ENCODE peak calls at places on chromosome 15, in ten cellular contexts. One of them, this sample, is unnamed.

GRCh38 chr15:38941399-38941953 is 376.9 kb upstream of the RASGRP1 start:
- DNase-seq in hepatic stellate cell: no peak
- DNase-seq in HTR-8/SVneo: peak
- DNase-seq in HS-27A: peak
- DNase-seq in stimulated activated naive CD8-positive, alpha-beta T cell treated with anti-CD3 and anti-CD28 coated beads, Interleukin-15, amount 100 ng/mL, for 72 hours: no peak
- DNase-seq in NCI-H460: no peak
- DNase-seq in pulmonary artery endothelial cell: no peak
- DNase-seq in left ventricle myocardium inferior: no peak
- DNase-seq in activated T-cell treated with anti-CD3 and anti-CD28 coated beads for 48 hours: no peak
- DNase-seq in T follicular helper cell: no peak
- DNase-seq in this sample: no peak

GRCh38 chr15:29936353-29937049 is 114.2 kb upstream of the TJP1 start:
- DNase-seq in HTR-8/SVneo: no peak
- DNase-seq in NCI-H460: no peak
- DNase-seq in left ventricle myocardium inferior: no peak
- DNase-seq in hepatic stellate cell: no peak
- DNase-seq in stimulated activated naive CD8-positive, alpha-beta T cell treated with anti-CD3 and anti-CD28 coated beads, Interleukin-15, amount 100 ng/mL, for 72 hours: no peak
- DNase-seq in pulmonary artery endothelial cell: no peak
- DNase-seq in T follicular helper cell: no peak
- DNase-seq in HS-27A: no peak
- DNase-seq in activated T-cell treated with anti-CD3 and anti-CD28 coated beads for 48 hours: no peak
- DNase-seq in this sample: no peak

GRCh38 chr15:89533861-89534544 is 37.6 kb upstream of the RHCG start:
- DNase-seq in T follicular helper cell: no peak
- DNase-seq in stimulated activated naive CD8-positive, alpha-beta T cell treated with anti-CD3 and anti-CD28 coated beads, Interleukin-15, amount 100 ng/mL, for 72 hours: no peak
- DNase-seq in NCI-H460: no peak
- DNase-seq in HS-27A: no peak
- DNase-seq in pulmonary artery endothelial cell: no peak
- DNase-seq in left ventricle myocardium inferior: no peak
- DNase-seq in HTR-8/SVneo: no peak
- DNase-seq in hepatic stellate cell: no peak
- DNase-seq in activated T-cell treated with anti-CD3 and anti-CD28 coated beads for 48 hours: no peak
- DNase-seq in this sample: no peak

GRCh38 chr15:70912187-70912586 is 19.6 kb downstream of the LRRC49 start:
- DNase-seq in NCI-H460: no peak
- DNase-seq in hepatic stellate cell: no peak
- DNase-seq in activated T-cell treated with anti-CD3 and anti-CD28 coated beads for 48 hours: no peak
- DNase-seq in HS-27A: no peak
- DNase-seq in pulmonary artery endothelial cell: no peak
- DNase-seq in left ventricle myocardium inferior: no peak
- DNase-seq in HTR-8/SVneo: no peak
- DNase-seq in stimulated activated naive CD8-positive, alpha-beta T cell treated with anti-CD3 and anti-CD28 coated beads, Interleukin-15, amount 100 ng/mL, for 72 hours: no peak
- DNase-seq in T follicular helper cell: no peak
- DNase-seq in this sample: no peak

GRCh38 chr15:75112848-75113492 is 88.7 kb upstream of the C15orf39 start:
- DNase-seq in stimulated activated naive CD8-positive, alpha-beta T cell treated with anti-CD3 and anti-CD28 coated beads, Interleukin-15, amount 100 ng/mL, for 72 hours: no peak
- DNase-seq in HS-27A: no peak
- DNase-seq in activated T-cell treated with anti-CD3 and anti-CD28 coated beads for 48 hours: no peak
- DNase-seq in NCI-H460: no peak
- DNase-seq in left ventricle myocardium inferior: no peak
- DNase-seq in pulmonary artery endothelial cell: no peak
- DNase-seq in hepatic stellate cell: no peak
- DNase-seq in HTR-8/SVneo: no peak
- DNase-seq in T follicular helper cell: no peak
- DNase-seq in this sample: no peak

GRCh38 chr15:25790003-25790660 is 73.0 kb downstream of the ATP10A start:
- DNase-seq in hepatic stellate cell: peak
- DNase-seq in HTR-8/SVneo: no peak
- DNase-seq in activated T-cell treated with anti-CD3 and anti-CD28 coated beads for 48 hours: peak
- DNase-seq in pulmonary artery endothelial cell: no peak
- DNase-seq in T follicular helper cell: no peak
- DNase-seq in NCI-H460: no peak
- DNase-seq in HS-27A: no peak
- DNase-seq in left ventricle myocardium inferior: peak
- DNase-seq in stimulated activated naive CD8-positive, alpha-beta T cell treated with anti-CD3 and anti-CD28 coated beads, Interleukin-15, amount 100 ng/mL, for 72 hours: peak
- DNase-seq in this sample: no peak

GRCh38 chr15:44261007-44261706 is 27.4 kb upstream of the GOLM2 start:
- DNase-seq in activated T-cell treated with anti-CD3 and anti-CD28 coated beads for 48 hours: no peak
- DNase-seq in T follicular helper cell: no peak
- DNase-seq in pulmonary artery endothelial cell: no peak
- DNase-seq in HTR-8/SVneo: no peak
- DNase-seq in NCI-H460: no peak
- DNase-seq in stimulated activated naive CD8-positive, alpha-beta T cell treated with anti-CD3 and anti-CD28 coated beads, Interleukin-15, amount 100 ng/mL, for 72 hours: no peak
- DNase-seq in HS-27A: no peak
- DNase-seq in left ventricle myocardium inferior: no peak
- DNase-seq in hepatic stellate cell: no peak
- DNase-seq in this sample: no peak

GRCh38 chr15:78638658-78639314 is 2.2 kb downstream of the CHRNB4 start:
- DNase-seq in HTR-8/SVneo: peak
- DNase-seq in left ventricle myocardium inferior: no peak
- DNase-seq in hepatic stellate cell: peak
- DNase-seq in activated T-cell treated with anti-CD3 and anti-CD28 coated beads for 48 hours: no peak
- DNase-seq in stimulated activated naive CD8-positive, alpha-beta T cell treated with anti-CD3 and anti-CD28 coated beads, Interleukin-15, amount 100 ng/mL, for 72 hours: peak
- DNase-seq in HS-27A: no peak
- DNase-seq in pulmonary artery endothelial cell: no peak
- DNase-seq in T follicular helper cell: peak
- DNase-seq in NCI-H460: peak
- DNase-seq in this sample: no peak

GRCh38 chr15:25886498-25887140 is 23.5 kb upstream of the ATP10A start:
- DNase-seq in pulmonary artery endothelial cell: no peak
- DNase-seq in hepatic stellate cell: no peak
- DNase-seq in HTR-8/SVneo: no peak
- DNase-seq in activated T-cell treated with anti-CD3 and anti-CD28 coated beads for 48 hours: no peak
- DNase-seq in NCI-H460: no peak
- DNase-seq in left ventricle myocardium inferior: no peak
- DNase-seq in stimulated activated naive CD8-positive, alpha-beta T cell treated with anti-CD3 and anti-CD28 coated beads, Interleukin-15, amount 100 ng/mL, for 72 hours: no peak
- DNase-seq in T follicular helper cell: no peak
- DNase-seq in HS-27A: no peak
- DNase-seq in this sample: no peak

GRCh38 chr15:91126080-91126479 is 26.0 kb downstream of the SV2B start:
- DNase-seq in HTR-8/SVneo: no peak
- DNase-seq in activated T-cell treated with anti-CD3 and anti-CD28 coated beads for 48 hours: no peak
- DNase-seq in stimulated activated naive CD8-positive, alpha-beta T cell treated with anti-CD3 and anti-CD28 coated beads, Interleukin-15, amount 100 ng/mL, for 72 hours: no peak
- DNase-seq in T follicular helper cell: no peak
- DNase-seq in pulmonary artery endothelial cell: no peak
- DNase-seq in NCI-H460: no peak
- DNase-seq in hepatic stellate cell: no peak
- DNase-seq in HS-27A: no peak
- DNase-seq in left ventricle myocardium inferior: no peak
- DNase-seq in this sample: no peak

GRCh38 chr15:48062476-48062875 is 58.3 kb upstream of the SLC24A5 start:
- DNase-seq in left ventricle myocardium inferior: no peak
- DNase-seq in pulmonary artery endothelial cell: no peak
- DNase-seq in HS-27A: no peak
- DNase-seq in activated T-cell treated with anti-CD3 and anti-CD28 coated beads for 48 hours: no peak
- DNase-seq in T follicular helper cell: no peak
- DNase-seq in hepatic stellate cell: peak
- DNase-seq in NCI-H460: no peak
- DNase-seq in HTR-8/SVneo: peak
- DNase-seq in stimulated activated naive CD8-positive, alpha-beta T cell treated with anti-CD3 and anti-CD28 coated beads, Interleukin-15, amount 100 ng/mL, for 72 hours: no peak
- DNase-seq in this sample: peak

GRCh38 chr15:63597033-63597790 is at the start of gene FBXL22:
- DNase-seq in left ventricle myocardium inferior: peak
- DNase-seq in NCI-H460: no peak
- DNase-seq in T follicular helper cell: no peak
- DNase-seq in HTR-8/SVneo: no peak
- DNase-seq in hepatic stellate cell: peak
- DNase-seq in pulmonary artery endothelial cell: no peak
- DNase-seq in stimulated activated naive CD8-positive, alpha-beta T cell treated with anti-CD3 and anti-CD28 coated beads, Interleukin-15, amount 100 ng/mL, for 72 hours: no peak
- DNase-seq in HS-27A: no peak
- DNase-seq in activated T-cell treated with anti-CD3 and anti-CD28 coated beads for 48 hours: no peak
- DNase-seq in this sample: no peak

GRCh38 chr15:39756806-39757522 is 25.7 kb downstream of the FSIP1 start:
- DNase-seq in pulmonary artery endothelial cell: peak
- DNase-seq in HTR-8/SVneo: peak
- DNase-seq in HS-27A: peak
- DNase-seq in activated T-cell treated with anti-CD3 and anti-CD28 coated beads for 48 hours: no peak
- DNase-seq in left ventricle myocardium inferior: no peak
- DNase-seq in T follicular helper cell: no peak
- DNase-seq in NCI-H460: peak
- DNase-seq in stimulated activated naive CD8-positive, alpha-beta T cell treated with anti-CD3 and anti-CD28 coated beads, Interleukin-15, amount 100 ng/mL, for 72 hours: no peak
- DNase-seq in hepatic stellate cell: no peak
- DNase-seq in this sample: peak

GRCh38 chr15:27827336-27827735 is 271.8 kb downstream of the OCA2 start:
- DNase-seq in HS-27A: no peak
- DNase-seq in HTR-8/SVneo: no peak
- DNase-seq in stimulated activated naive CD8-positive, alpha-beta T cell treated with anti-CD3 and anti-CD28 coated beads, Interleukin-15, amount 100 ng/mL, for 72 hours: no peak
- DNase-seq in hepatic stellate cell: no peak
- DNase-seq in activated T-cell treated with anti-CD3 and anti-CD28 coated beads for 48 hours: no peak
- DNase-seq in T follicular helper cell: no peak
- DNase-seq in NCI-H460: peak
- DNase-seq in pulmonary artery endothelial cell: no peak
- DNase-seq in left ventricle myocardium inferior: no peak
- DNase-seq in this sample: no peak

GRCh38 chr15:99076555-99077308 is 28.1 kb upstream of the SYNM start:
- DNase-seq in HS-27A: peak
- DNase-seq in pulmonary artery endothelial cell: peak
- DNase-seq in HTR-8/SVneo: peak
- DNase-seq in left ventricle myocardium inferior: peak
- DNase-seq in NCI-H460: peak
- DNase-seq in stimulated activated naive CD8-positive, alpha-beta T cell treated with anti-CD3 and anti-CD28 coated beads, Interleukin-15, amount 100 ng/mL, for 72 hours: peak
- DNase-seq in T follicular helper cell: peak
- DNase-seq in activated T-cell treated with anti-CD3 and anti-CD28 coated beads for 48 hours: peak
- DNase-seq in hepatic stellate cell: peak
- DNase-seq in this sample: peak

GRCh38 chr15:59303641-59304433 is 68.8 kb downstream of the MYO1E start:
- DNase-seq in HTR-8/SVneo: no peak
- DNase-seq in T follicular helper cell: no peak
- DNase-seq in stimulated activated naive CD8-positive, alpha-beta T cell treated with anti-CD3 and anti-CD28 coated beads, Interleukin-15, amount 100 ng/mL, for 72 hours: no peak
- DNase-seq in activated T-cell treated with anti-CD3 and anti-CD28 coated beads for 48 hours: no peak
- DNase-seq in left ventricle myocardium inferior: no peak
- DNase-seq in hepatic stellate cell: no peak
- DNase-seq in NCI-H460: no peak
- DNase-seq in HS-27A: peak
- DNase-seq in pulmonary artery endothelial cell: no peak
- DNase-seq in this sample: no peak

GRCh38 chr15:72112111-72112510 is 5.8 kb downstream of the MYO9A start:
- DNase-seq in hepatic stellate cell: no peak
- DNase-seq in T follicular helper cell: no peak
- DNase-seq in left ventricle myocardium inferior: no peak
- DNase-seq in HS-27A: no peak
- DNase-seq in pulmonary artery endothelial cell: no peak
- DNase-seq in HTR-8/SVneo: no peak
- DNase-seq in stimulated activated naive CD8-positive, alpha-beta T cell treated with anti-CD3 and anti-CD28 coated beads, Interleukin-15, amount 100 ng/mL, for 72 hours: no peak
- DNase-seq in activated T-cell treated with anti-CD3 and anti-CD28 coated beads for 48 hours: no peak
- DNase-seq in NCI-H460: no peak
- DNase-seq in this sample: no peak

GRCh38 chr15:82108489-82109078 is 62.8 kb upstream of the MEX3B start:
- DNase-seq in HTR-8/SVneo: peak
- DNase-seq in activated T-cell treated with anti-CD3 and anti-CD28 coated beads for 48 hours: peak
- DNase-seq in left ventricle myocardium inferior: peak
- DNase-seq in HS-27A: no peak
- DNase-seq in pulmonary artery endothelial cell: no peak
- DNase-seq in hepatic stellate cell: peak
- DNase-seq in T follicular helper cell: peak
- DNase-seq in NCI-H460: peak
- DNase-seq in stimulated activated naive CD8-positive, alpha-beta T cell treated with anti-CD3 and anti-CD28 coated beads, Interleukin-15, amount 100 ng/mL, for 72 hours: peak
- DNase-seq in this sample: no peak

GRCh38 chr15:69600556-69601085 is 148.0 kb downstream of the RPLP1 start:
- DNase-seq in pulmonary artery endothelial cell: no peak
- DNase-seq in HS-27A: no peak
- DNase-seq in T follicular helper cell: no peak
- DNase-seq in stimulated activated naive CD8-positive, alpha-beta T cell treated with anti-CD3 and anti-CD28 coated beads, Interleukin-15, amount 100 ng/mL, for 72 hours: no peak
- DNase-seq in hepatic stellate cell: no peak
- DNase-seq in left ventricle myocardium inferior: no peak
- DNase-seq in NCI-H460: no peak
- DNase-seq in activated T-cell treated with anti-CD3 and anti-CD28 coated beads for 48 hours: no peak
- DNase-seq in HTR-8/SVneo: no peak
- DNase-seq in this sample: no peak

GRCh38 chr15:58410353-58410752 is 21.4 kb upstream of the LIPC start:
- DNase-seq in stimulated activated naive CD8-positive, alpha-beta T cell treated with anti-CD3 and anti-CD28 coated beads, Interleukin-15, amount 100 ng/mL, for 72 hours: peak
- DNase-seq in HS-27A: no peak
- DNase-seq in T follicular helper cell: peak
- DNase-seq in HTR-8/SVneo: no peak
- DNase-seq in left ventricle myocardium inferior: no peak
- DNase-seq in activated T-cell treated with anti-CD3 and anti-CD28 coated beads for 48 hours: peak
- DNase-seq in hepatic stellate cell: no peak
- DNase-seq in pulmonary artery endothelial cell: no peak
- DNase-seq in NCI-H460: no peak
- DNase-seq in this sample: no peak

GRCh38 chr15:33722005-33722672 is 246.2 kb upstream of the CHRM5 start:
- DNase-seq in hepatic stellate cell: peak
- DNase-seq in activated T-cell treated with anti-CD3 and anti-CD28 coated beads for 48 hours: no peak
- DNase-seq in HS-27A: no peak
- DNase-seq in left ventricle myocardium inferior: no peak
- DNase-seq in T follicular helper cell: no peak
- DNase-seq in NCI-H460: no peak
- DNase-seq in stimulated activated naive CD8-positive, alpha-beta T cell treated with anti-CD3 and anti-CD28 coated beads, Interleukin-15, amount 100 ng/mL, for 72 hours: no peak
- DNase-seq in HTR-8/SVneo: no peak
- DNase-seq in pulmonary artery endothelial cell: peak
- DNase-seq in this sample: no peak

GRCh38 chr15:65937476-65937875 is 68.2 kb downstream of the RAB11A start:
- DNase-seq in left ventricle myocardium inferior: no peak
- DNase-seq in stimulated activated naive CD8-positive, alpha-beta T cell treated with anti-CD3 and anti-CD28 coated beads, Interleukin-15, amount 100 ng/mL, for 72 hours: no peak
- DNase-seq in HTR-8/SVneo: no peak
- DNase-seq in hepatic stellate cell: no peak
- DNase-seq in HS-27A: no peak
- DNase-seq in T follicular helper cell: no peak
- DNase-seq in NCI-H460: no peak
- DNase-seq in pulmonary artery endothelial cell: no peak
- DNase-seq in activated T-cell treated with anti-CD3 and anti-CD28 coated beads for 48 hours: no peak
- DNase-seq in this sample: no peak

GRCh38 chr15:90955911-90956310 is 1.2 kb downstream of the RCCD1 start:
- DNase-seq in activated T-cell treated with anti-CD3 and anti-CD28 coated beads for 48 hours: no peak
- DNase-seq in pulmonary artery endothelial cell: no peak
- DNase-seq in hepatic stellate cell: no peak
- DNase-seq in stimulated activated naive CD8-positive, alpha-beta T cell treated with anti-CD3 and anti-CD28 coated beads, Interleukin-15, amount 100 ng/mL, for 72 hours: no peak
- DNase-seq in HS-27A: no peak
- DNase-seq in T follicular helper cell: no peak
- DNase-seq in HTR-8/SVneo: no peak
- DNase-seq in left ventricle myocardium inferior: no peak
- DNase-seq in NCI-H460: no peak
- DNase-seq in this sample: no peak

GRCh38 chr15:77493324-77493907 is 72.7 kb downstream of the HMG20A start:
- DNase-seq in hepatic stellate cell: no peak
- DNase-seq in pulmonary artery endothelial cell: no peak
- DNase-seq in left ventricle myocardium inferior: no peak
- DNase-seq in NCI-H460: no peak
- DNase-seq in HTR-8/SVneo: no peak
- DNase-seq in stimulated activated naive CD8-positive, alpha-beta T cell treated with anti-CD3 and anti-CD28 coated beads, Interleukin-15, amount 100 ng/mL, for 72 hours: no peak
- DNase-seq in T follicular helper cell: no peak
- DNase-seq in HS-27A: no peak
- DNase-seq in activated T-cell treated with anti-CD3 and anti-CD28 coated beads for 48 hours: no peak
- DNase-seq in this sample: no peak

GRCh38 chr15:94638183-94638582 is 406.8 kb downstream of the MCTP2 start:
- DNase-seq in pulmonary artery endothelial cell: no peak
- DNase-seq in T follicular helper cell: no peak
- DNase-seq in HTR-8/SVneo: no peak
- DNase-seq in activated T-cell treated with anti-CD3 and anti-CD28 coated beads for 48 hours: no peak
- DNase-seq in hepatic stellate cell: no peak
- DNase-seq in HS-27A: no peak
- DNase-seq in left ventricle myocardium inferior: no peak
- DNase-seq in stimulated activated naive CD8-positive, alpha-beta T cell treated with anti-CD3 and anti-CD28 coated beads, Interleukin-15, amount 100 ng/mL, for 72 hours: no peak
- DNase-seq in NCI-H460: no peak
- DNase-seq in this sample: no peak

GRCh38 chr15:78170848-78171773 is 21.9 kb downstream of the IDH3A start:
- DNase-seq in NCI-H460: no peak
- DNase-seq in HS-27A: no peak
- DNase-seq in pulmonary artery endothelial cell: no peak
- DNase-seq in stimulated activated naive CD8-positive, alpha-beta T cell treated with anti-CD3 and anti-CD28 coated beads, Interleukin-15, amount 100 ng/mL, for 72 hours: no peak
- DNase-seq in HTR-8/SVneo: no peak
- DNase-seq in left ventricle myocardium inferior: no peak
- DNase-seq in T follicular helper cell: no peak
- DNase-seq in activated T-cell treated with anti-CD3 and anti-CD28 coated beads for 48 hours: no peak
- DNase-seq in hepatic stellate cell: no peak
- DNase-seq in this sample: no peak